ENCODE peak calls at places on chromosomes 12 and 14, in nine cellular contexts. B, V, R, X, N, M, G, Q and I are unnamed samples.
A peak's percentile ranks its signal among the peaks of the same experiment; 100 is the strongest.

GRCh38 chr12:1560704-1561103 is 33.7 kb downstream of the FBXL14 start:
- DNase-seq in B (no peak), V (no peak), R (no peak), X (no peak), N (no peak), M (no peak), G (no peak), Q (no peak), I (no peak)

GRCh38 chr14:63717704-63718103 is 10.2 kb downstream of the SGPP1 start:
- DNase-seq in B (no peak), V (no peak), R (no peak), X (no peak), N (peak; percentile 24), M (no peak), G (no peak), Q (no peak), I (no peak)

GRCh38 chr12:126767334-126767733 is 1499.6 kb upstream of the TMEM132C start:
- DNase-seq in B (no peak), V (no peak), R (no peak), X (no peak), N (no peak), M (no peak), G (no peak), Q (no peak), I (no peak)

GRCh38 chr14:24315807-24316596 is 4.7 kb downstream of the LTB4R start:
- DNase-seq in B (peak; percentile 38), V (no peak), R (peak; percentile 55), X (peak; percentile 75), N (no peak), M (no peak), G (no peak), Q (no peak), I (peak; percentile 69)

GRCh38 chr12:109818900-109819500 is 14.2 kb downstream of the TRPV4 start:
- DNase-seq in B (no peak), V (no peak), R (no peak), X (no peak), N (no peak), M (no peak), G (no peak), Q (no peak), I (no peak)

GRCh38 chr14:72416892-72417291 is 477.0 kb downstream of the DPF3 start:
- DNase-seq in B (peak; percentile 6), V (no peak), R (no peak), X (no peak), N (no peak), M (no peak), G (no peak), Q (no peak), I (no peak)

GRCh38 chr14:49553892-49554291 is 32.3 kb downstream of the RPS29 start:
- DNase-seq in B (no peak), V (peak; percentile 23), R (no peak), X (no peak), N (no peak), M (no peak), G (no peak), Q (no peak), I (no peak)

GRCh38 chr12:123363743-123364531 is 710 bp downstream of the SBNO1 start:
- DNase-seq in B (peak; percentile 23), V (no peak), R (peak; percentile 29), X (peak; percentile 64), N (peak; percentile 31), M (no peak), G (peak; percentile 12), Q (no peak), I (peak; percentile 32)

GRCh38 chr12:10220398-10221077 is 7.9 kb downstream of the GABARAPL1 start:
- DNase-seq in B (no peak), V (no peak), R (peak; percentile 75), X (peak; percentile 56), N (no peak), M (no peak), G (no peak), Q (no peak), I (peak; percentile 23)

GRCh38 chr12:77615331-77615730 is 215.4 kb upstream of the NAV3 start:
- DNase-seq in B (no peak), V (no peak), R (no peak), X (no peak), N (no peak), M (no peak), G (no peak), Q (no peak), I (no peak)

GRCh38 chr12:52832960-52833905 is 878 bp downstream of the KRT79 start:
- DNase-seq in B (no peak), V (no peak), R (no peak), X (no peak), N (no peak), M (no peak), G (no peak), Q (no peak), I (no peak)

GRCh38 chr14:81455344-81455743 is 55.2 kb upstream of the STON2 start:
- DNase-seq in B (no peak), V (no peak), R (no peak), X (no peak), N (no peak), M (no peak), G (no peak), Q (no peak), I (no peak)

GRCh38 chr12:10331642-10332239 is 24.1 kb downstream of the KLRD1 start:
- DNase-seq in B (peak; percentile 28), V (peak; percentile 22), R (no peak), X (no peak), N (peak; percentile 61), M (peak; percentile 35), G (no peak), Q (no peak), I (peak; percentile 39)

GRCh38 chr12:62466018-62466595 is 519 bp upstream of the MON2 start:
- DNase-seq in B (peak; percentile 8), V (no peak), R (no peak), X (peak; percentile 48), N (peak; percentile 31), M (no peak), G (no peak), Q (no peak), I (peak; percentile 62)

GRCh38 chr14:73723411-73723798 is 9.2 kb upstream of the PNMA1 start:
- DNase-seq in B (no peak), V (no peak), R (no peak), X (no peak), N (no peak), M (no peak), G (no peak), Q (no peak), I (no peak)

GRCh38 chr14:67444395-67444794 is 32.4 kb upstream of the PLEK2 start:
- DNase-seq in B (no peak), V (no peak), R (no peak), X (no peak), N (no peak), M (no peak), G (no peak), Q (no peak), I (no peak)

GRCh38 chr12:75596406-75596805 is 85.0 kb upstream of the KRR1 start:
- DNase-seq in B (no peak), V (no peak), R (no peak), X (no peak), N (no peak), M (no peak), G (no peak), Q (no peak), I (no peak)

GRCh38 chr14:105128059-105128458 is 40.5 kb downstream of the JAG2 start:
- DNase-seq in B (no peak), V (no peak), R (no peak), X (no peak), N (no peak), M (no peak), G (no peak), Q (no peak), I (no peak)

GRCh38 chr12:75985566-75985965 is 46.0 kb downstream of the PHLDA1 start:
- DNase-seq in B (no peak), V (no peak), R (no peak), X (no peak), N (no peak), M (no peak), G (no peak), Q (no peak), I (no peak)

GRCh38 chr14:29721586-29721985 is 206.1 kb downstream of the PRKD1 start:
- DNase-seq in B (no peak), V (no peak), R (no peak), X (no peak), N (no peak), M (no peak), G (no peak), Q (no peak), I (no peak)

GRCh38 chr12:28866715-28867503 is 282.2 kb upstream of the FAR2 start:
- DNase-seq in B (no peak), V (no peak), R (no peak), X (no peak), N (no peak), M (no peak), G (no peak), Q (no peak), I (no peak)

GRCh38 chr14:90554341-90554740 is 157.5 kb downstream of the CALM1 start:
- DNase-seq in B (no peak), V (peak; percentile 36), R (peak; percentile 46), X (no peak), N (no peak), M (no peak), G (peak; percentile 41), Q (no peak), I (no peak)

GRCh38 chr14:50363734-50364113 is 33.0 kb downstream of the CDKL1 start:
- DNase-seq in B (no peak), V (no peak), R (no peak), X (no peak), N (no peak), M (no peak), G (no peak), Q (peak; percentile 58), I (no peak)

GRCh38 chr12:47602949-47603558 is 102.8 kb downstream of the RPAP3 start:
- DNase-seq in B (no peak), V (no peak), R (no peak), X (no peak), N (no peak), M (no peak), G (no peak), Q (no peak), I (no peak)

GRCh38 chr12:28032811-28033537 is 60.4 kb upstream of the PTHLH start:
- DNase-seq in B (no peak), V (no peak), R (no peak), X (no peak), N (no peak), M (no peak), G (no peak), Q (no peak), I (no peak)

GRCh38 chr12:78473136-78473535 is 391.4 kb upstream of the SYT1 start:
- DNase-seq in B (no peak), V (no peak), R (no peak), X (no peak), N (no peak), M (peak; percentile 10), G (no peak), Q (no peak), I (no peak)

GRCh38 chr12:15939111-15939510 is 28.0 kb downstream of the DERA start:
- DNase-seq in B (no peak), V (no peak), R (no peak), X (no peak), N (no peak), M (no peak), G (no peak), Q (peak; percentile 8), I (no peak)

GRCh38 chr12:40137252-40137651 is 31.4 kb upstream of the SLC2A13 start:
- DNase-seq in B (no peak), V (no peak), R (no peak), X (no peak), N (no peak), M (no peak), G (no peak), Q (no peak), I (no peak)

GRCh38 chr12:56081393-56082347 is 1.7 kb downstream of the ERBB3 start:
- DNase-seq in B (peak; percentile 60), V (no peak), R (no peak), X (no peak), N (peak; percentile 25), M (no peak), G (peak; percentile 7), Q (no peak), I (peak; percentile 85)

GRCh38 chr12:123854918-123855317 is 92.8 kb downstream of the DNAH10 start:
- DNase-seq in B (no peak), V (no peak), R (no peak), X (no peak), N (no peak), M (no peak), G (no peak), Q (no peak), I (no peak)

GRCh38 chr14:100282083-100282350 is 24.2 kb downstream of the SLC25A29 start:
- DNase-seq in B (no peak), V (no peak), R (no peak), X (no peak), N (no peak), M (no peak), G (no peak), Q (no peak), I (no peak)